ENCODE peak calls at places on chromosome 22, in eight cellular contexts. F is erythroblast, D is A549, S is sigmoid colon, A is H54, G is body of pancreas, I is lower leg skin, W is uterus. X is an unnamed sample.

GRCh38 chr22:30435674-30436126 is 10.1 kb downstream of the MTFP1 start:
- DNase-seq in D (no peak), F (peak), W (peak), S (no peak), A (no peak), G (peak), I (peak), X (peak)

GRCh38 chr22:20013382-20013871 is 3.2 kb downstream of the ARVCF start:
- DNase-seq in S (peak), D (peak), F (peak), G (peak), A (no peak), I (no peak), W (peak), X (peak)

GRCh38 chr22:20437253-20438065 is at the start of gene SCARF2:
- DNase-seq in I (peak), D (no peak), W (peak), G (peak), F (no peak), S (peak), A (no peak), X (peak)

GRCh38 chr22:27952091-27952490 is 33.0 kb upstream of the PITPNB start:
- DNase-seq in W (no peak), G (no peak), F (peak), D (no peak), A (no peak), S (no peak), I (no peak), X (no peak)

GRCh38 chr22:36334081-36334831 is 53.5 kb downstream of the MYH9 start:
- DNase-seq in D (peak), W (no peak), I (peak), A (no peak), G (peak), F (peak), S (peak), X (no peak)

GRCh38 chr22:35589071-35589735 is 27.9 kb downstream of the MB start:
- DNase-seq in G (no peak), S (peak), A (peak), D (peak), F (no peak), W (peak), I (no peak), X (no peak)

GRCh38 chr22:48849513-48849912 is 978.2 kb downstream of the BRD1 start:
- DNase-seq in G (no peak), I (no peak), A (no peak), D (no peak), W (no peak), S (peak), F (no peak), X (no peak)

GRCh38 chr22:19275104-19275503 is 16.4 kb downstream of the CLTCL1 start:
- DNase-seq in W (no peak), D (no peak), S (no peak), A (no peak), G (no peak), I (no peak), F (no peak), X (no peak)

GRCh38 chr22:47540011-47540410 is 777.6 kb downstream of the TBC1D22A start:
- DNase-seq in D (peak), W (no peak), G (no peak), F (no peak), S (no peak), A (no peak), I (no peak), X (no peak)

GRCh38 chr22:17549655-17550054 is 13.6 kb upstream of the SLC25A18 start:
- DNase-seq in F (no peak), I (peak), W (no peak), G (no peak), D (no peak), S (no peak), A (no peak), X (no peak)

GRCh38 chr22:19062139-19062789 is 59.9 kb downstream of the DGCR2 start:
- DNase-seq in F (no peak), G (peak), I (peak), D (no peak), S (no peak), A (no peak), W (no peak), X (no peak)

GRCh38 chr22:47724030-47724429 is 961.6 kb downstream of the TBC1D22A start:
- DNase-seq in W (no peak), G (no peak), D (no peak), A (no peak), F (no peak), S (no peak), I (no peak), X (no peak)

GRCh38 chr22:34105461-34106062 is 185.3 kb upstream of the LARGE1 start:
- DNase-seq in D (peak), F (no peak), S (peak), A (peak), I (no peak), G (peak), W (peak), X (peak)

GRCh38 chr22:26927841-26928240 is 270.5 kb downstream of the MIAT start:
- DNase-seq in S (no peak), A (no peak), D (no peak), W (no peak), I (no peak), G (no peak), F (no peak), X (no peak)

GRCh38 chr22:47629273-47629711 is 866.8 kb downstream of the TBC1D22A start:
- DNase-seq in F (no peak), G (no peak), A (no peak), D (no peak), I (peak), W (no peak), S (no peak), X (peak)

GRCh38 chr22:35971418-35972119 is 57.1 kb downstream of the RBFOX2 start:
- DNase-seq in F (no peak), I (no peak), G (no peak), S (no peak), W (peak), A (no peak), D (no peak), X (peak)

GRCh38 chr22:23418159-23418788 is 161.8 kb downstream of the IGLL1 start:
- DNase-seq in G (no peak), F (no peak), I (no peak), A (no peak), W (no peak), S (no peak), D (no peak), X (no peak)

GRCh38 chr22:36204001-36204640 is 2.5 kb upstream of the APOL4 start:
- DNase-seq in G (no peak), A (no peak), I (no peak), W (no peak), D (no peak), S (no peak), F (no peak), X (no peak)

GRCh38 chr22:42500164-42500835 is 19.3 kb downstream of the RRP7A start:
- DNase-seq in G (peak), S (peak), A (peak), W (peak), F (peak), D (peak), I (peak), X (peak)

GRCh38 chr22:17114958-17115235 is 6.3 kb downstream of the TMEM121B start:
- DNase-seq in A (no peak), W (no peak), D (no peak), I (no peak), F (no peak), G (no peak), S (peak), X (no peak)

GRCh38 chr22:27501191-27501936 is 300.2 kb downstream of the MN1 start:
- DNase-seq in F (no peak), A (no peak), S (no peak), D (no peak), G (peak), W (no peak), I (no peak), X (no peak)

GRCh38 chr22:35894937-35895708 is 133.5 kb downstream of the RBFOX2 start:
- DNase-seq in F (no peak), W (peak), G (no peak), S (peak), D (peak), A (no peak), I (no peak), X (peak)

GRCh38 chr22:21775061-21775460 is 39.5 kb upstream of the YPEL1 start:
- DNase-seq in A (no peak), F (no peak), G (no peak), W (no peak), S (no peak), D (no peak), I (peak), X (no peak)

GRCh38 chr22:47158457-47158856 is 396.0 kb downstream of the TBC1D22A start:
- DNase-seq in W (no peak), I (no peak), D (no peak), A (no peak), S (no peak), G (no peak), F (no peak), X (no peak)

GRCh38 chr22:42805016-42805997 is 51.8 kb downstream of the ARFGAP3 start:
- DNase-seq in I (peak), A (no peak), W (no peak), D (peak), G (peak), S (peak), F (no peak), X (peak)

GRCh38 chr22:49020314-49020713 is 807.4 kb downstream of the BRD1 start:
- DNase-seq in S (peak), D (no peak), I (no peak), W (no peak), F (no peak), G (no peak), A (no peak), X (no peak)

GRCh38 chr22:17578129-17578754 is 14.9 kb downstream of the SLC25A18 start:
- DNase-seq in S (peak), A (no peak), F (no peak), G (peak), I (peak), W (no peak), D (no peak), X (peak)

DNA sequence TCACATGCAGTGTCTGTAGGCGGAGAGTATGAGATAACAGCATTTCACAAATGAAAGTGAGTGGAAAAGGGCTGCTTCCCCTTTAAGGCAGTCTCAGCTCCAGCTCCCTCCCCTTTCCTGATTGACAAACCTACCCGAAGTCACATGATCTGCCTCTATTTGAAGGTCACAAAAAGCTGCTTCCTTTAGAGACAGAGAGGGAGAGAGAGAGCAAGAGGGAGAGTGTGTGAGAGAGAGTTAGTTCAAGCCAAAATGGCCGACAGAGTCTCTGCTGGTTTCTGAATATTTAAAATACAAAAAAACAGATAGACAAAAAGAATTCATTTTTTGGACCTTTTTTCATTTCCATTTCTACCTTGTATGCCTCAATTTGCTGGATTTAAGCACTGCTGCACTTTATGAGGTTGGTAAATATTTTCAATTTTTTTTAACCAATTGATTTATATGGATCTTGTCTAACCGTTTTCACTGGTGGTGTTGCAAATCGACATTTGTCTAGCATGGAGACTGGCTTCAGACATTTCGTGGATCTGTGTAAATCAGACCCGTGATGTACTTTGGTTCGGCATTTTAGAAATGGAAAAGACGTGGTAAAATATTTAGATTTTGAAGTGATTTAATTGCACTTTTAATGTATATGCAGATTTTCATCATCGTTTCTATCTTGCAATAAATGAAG is at the start of gene TNRC6B:
- DNase-seq in S (peak), W (peak), G (peak), D (peak), I (peak), F (peak), A (peak), X (peak)
- TF ChIP-seq POLR2A in S (peak), W (peak), G (peak), D (peak), I (no peak), F (peak), A (peak), X (peak)

GRCh38 chr22:37686002-37686982 is at the start of gene NOL12:
- DNase-seq in A (peak), I (peak), W (peak), F (peak), S (peak), G (peak), D (peak), X (peak)
- TF ChIP-seq POLR2A in A (no peak), I (no peak), W (peak), F (peak), S (peak), G (peak), D (no peak), X (no peak)

GRCh38 chr22:43955040-43955882 is at the start of gene SAMM50:
- DNase-seq in F (peak), S (peak), I (peak), W (peak), D (peak), G (peak), A (peak), X (peak)
- TF ChIP-seq POLR2A in F (peak), S (peak), I (no peak), W (peak), D (peak), G (peak), A (peak), X (no peak)

GRCh38 chr22:50672041-50672440 is 582 bp upstream of the SHANK3 start:
- DNase-seq in I (no peak), W (no peak), S (no peak), D (no peak), A (no peak), G (no peak), F (no peak), X (no peak)

GRCh38 chr22:50674127-50674493 is 1.5 kb downstream of the SHANK3 start:
- DNase-seq in W (no peak), D (no peak), G (no peak), A (no peak), I (no peak), S (no peak), F (no peak), X (no peak)

GRCh38 chr22:50671641-50672040 is 982 bp upstream of the SHANK3 start:
- DNase-seq in I (no peak), A (peak), D (no peak), W (no peak), G (no peak), F (no peak), S (no peak), X (no peak)

GRCh38 chr22:50673231-50674126 is 856 bp downstream of the SHANK3 start:
- DNase-seq in G (no peak), F (no peak), I (no peak), D (no peak), A (no peak), W (no peak), S (no peak), X (no peak)

DNA sequence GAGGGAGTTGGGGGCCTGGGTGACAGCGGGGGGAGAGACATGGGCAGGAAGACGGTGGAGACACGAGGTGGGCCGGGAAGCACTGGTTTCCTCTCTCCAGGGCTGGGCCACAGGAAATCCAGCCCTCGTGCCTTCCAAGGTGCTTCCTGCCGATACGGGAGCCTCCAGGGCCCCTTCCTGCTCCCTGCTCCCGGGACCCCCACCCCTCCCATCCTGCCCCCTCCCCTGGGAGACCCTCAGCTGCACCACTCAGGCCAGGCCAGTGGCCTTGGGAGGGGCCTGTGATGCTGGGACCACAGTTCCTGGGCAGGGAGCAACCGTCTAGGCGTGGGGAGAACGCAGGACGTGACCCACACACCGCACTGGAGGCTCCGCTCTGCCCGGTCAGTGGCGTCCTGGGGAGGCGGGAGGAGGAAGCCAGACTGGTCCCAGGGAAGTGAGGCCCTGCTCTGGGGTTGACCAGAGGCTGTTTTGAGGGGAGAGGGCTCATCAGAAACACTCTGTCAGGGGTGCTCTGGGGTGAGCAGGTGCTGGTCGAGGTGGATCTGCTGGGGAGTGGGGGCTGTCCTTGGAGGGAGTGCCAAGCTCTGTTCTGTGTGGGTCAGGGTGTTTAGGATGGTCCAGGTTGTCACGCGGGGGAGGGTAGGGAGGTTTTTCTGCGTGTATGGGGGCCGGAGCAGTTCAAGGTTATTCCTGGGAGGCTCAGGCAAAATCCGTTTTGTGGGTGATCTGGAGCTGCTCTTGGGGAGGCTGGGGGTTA is at the start of gene SHANK3:
- DNase-seq in D (no peak), A (no peak), F (no peak), W (peak), I (no peak), G (peak), S (peak), X (peak)
- TF ChIP-seq POLR2A in D (no peak), A (no peak), F (no peak), W (peak), I (no peak), G (peak), S (no peak), X (peak)

GRCh38 chr22:39313258-39314001 is 6.0 kb downstream of the RPL3 start:
- DNase-seq in S (no peak), G (no peak), A (no peak), I (no peak), D (no peak), W (no peak), F (no peak), X (no peak)
- TF ChIP-seq POLR2A in S (no peak), G (no peak), A (no peak), I (no peak), D (no peak), W (no peak), F (no peak), X (no peak)

GRCh38 chr22:45584121-45584570 is 81.5 kb downstream of the FBLN1 start:
- DNase-seq in S (no peak), A (no peak), F (no peak), D (peak), I (no peak), G (no peak), W (no peak), X (no peak)

GRCh38 chr22:45583504-45583903 is 80.8 kb downstream of the FBLN1 start:
- DNase-seq in G (no peak), F (no peak), A (no peak), I (no peak), S (no peak), D (no peak), W (no peak), X (no peak)

GRCh38 chr22:45585946-45586540 is 83.4 kb downstream of the FBLN1 start:
- DNase-seq in W (no peak), S (no peak), D (no peak), F (no peak), I (no peak), G (no peak), A (no peak), X (no peak)

GRCh38 chr22:45585437-45585755 is 82.7 kb downstream of the FBLN1 start:
- DNase-seq in S (no peak), G (no peak), D (peak), F (no peak), A (no peak), W (peak), I (no peak), X (no peak)

DNA sequence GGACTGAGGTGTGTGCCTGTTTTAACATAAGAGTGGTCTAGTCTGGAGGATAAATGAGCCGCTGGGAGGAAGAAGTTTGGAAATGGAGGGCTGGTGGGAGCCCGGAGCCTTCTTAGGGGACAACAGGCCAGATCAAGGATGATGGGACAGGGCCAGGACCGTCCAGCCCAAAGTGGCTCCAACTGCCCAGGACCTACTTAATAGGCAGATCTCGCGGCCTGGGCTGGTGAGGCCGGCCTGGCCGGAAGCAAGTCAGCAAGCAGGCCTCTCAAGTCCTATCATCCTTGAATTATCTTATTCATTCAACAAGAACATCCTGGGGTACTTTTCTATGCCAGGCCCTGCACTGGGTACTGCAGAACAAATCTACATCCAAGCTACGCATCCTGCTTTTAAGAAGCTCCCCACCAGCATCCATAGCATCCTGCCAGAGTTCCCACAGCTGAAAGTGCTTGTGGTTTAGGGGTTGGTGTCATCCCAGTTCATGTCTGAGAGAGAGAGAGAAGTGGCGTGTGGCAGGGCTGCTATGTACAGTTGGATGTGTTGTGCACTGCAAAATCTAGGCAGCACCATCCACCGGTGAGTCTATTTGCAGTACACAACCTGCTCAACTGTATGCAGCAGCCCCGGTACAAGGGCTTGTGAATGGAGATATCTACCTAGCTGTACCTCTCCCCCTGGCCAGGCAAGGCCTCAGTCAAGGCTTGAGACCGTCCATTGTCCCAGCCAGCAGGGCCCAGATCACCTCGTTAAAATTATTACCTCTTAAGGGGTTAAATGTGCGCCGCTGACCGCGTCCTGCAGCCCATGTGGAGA is 82.1 kb downstream of the FBLN1 start:
- DNase-seq in D (no peak), I (no peak), F (no peak), G (no peak), W (no peak), S (no peak), A (no peak), X (no peak)
- TF ChIP-seq POLR2A in D (no peak), I (no peak), F (no peak), G (no peak), W (no peak), S (no peak), A (no peak), X (no peak)

GRCh38 chr22:37591823-37592404 is 12.0 kb upstream of the LGALS2 start:
- DNase-seq in F (no peak), S (no peak), A (no peak), I (no peak), W (no peak), G (no peak), D (no peak), X (no peak)
- TF ChIP-seq POLR2A in F (no peak), S (no peak), A (no peak), I (no peak), W (no peak), G (no peak), D (no peak), X (no peak)